ENCODE peak calls at places on chromosome 16, in eight cellular contexts. One of them, this sample, is unnamed.
A peak's percentile ranks its signal among the peaks of the same experiment; 100 is the strongest.

GRCh38 chr16:69812213-69813014 is 50.3 kb downstream of the WWP2 start:
- DNase-seq in B cell: no peak
- DNase-seq in brain microvascular endothelial cell: no peak
- DNase-seq in spleen: no peak
- DNase-seq in body of pancreas: no peak
- DNase-seq in mammary epithelial cell: no peak
- DNase-seq in fibroblast of villous mesenchyme: no peak
- DNase-seq in RWPE1: no peak
- DNase-seq in this sample: no peak

GRCh38 chr16:58114827-58115825 is 14.1 kb downstream of the CFAP20 start:
- DNase-seq in B cell: no peak
- DNase-seq in brain microvascular endothelial cell: peak; percentile 77
- DNase-seq in spleen: no peak
- DNase-seq in body of pancreas: peak; percentile 20
- DNase-seq in mammary epithelial cell: no peak
- DNase-seq in fibroblast of villous mesenchyme: peak; percentile 96
- DNase-seq in RWPE1: no peak
- DNase-seq in this sample: no peak

GRCh38 chr16:57115148-57115503 is 22.7 kb downstream of the CPNE2 start:
- DNase-seq in B cell: no peak
- DNase-seq in brain microvascular endothelial cell: no peak
- DNase-seq in spleen: no peak
- DNase-seq in body of pancreas: no peak
- DNase-seq in mammary epithelial cell: no peak
- DNase-seq in fibroblast of villous mesenchyme: no peak
- DNase-seq in RWPE1: no peak
- DNase-seq in this sample: no peak

GRCh38 chr16:75106351-75107274 is 10.0 kb downstream of the LDHD start:
- DNase-seq in B cell: peak; percentile 7
- DNase-seq in brain microvascular endothelial cell: no peak
- DNase-seq in spleen: peak; percentile 70
- DNase-seq in body of pancreas: no peak
- DNase-seq in mammary epithelial cell: no peak
- DNase-seq in fibroblast of villous mesenchyme: peak; percentile 24
- DNase-seq in RWPE1: no peak
- DNase-seq in this sample: no peak

GRCh38 chr16:87178977-87179376 is 138.2 kb downstream of the C16orf95 start:
- DNase-seq in B cell: no peak
- DNase-seq in brain microvascular endothelial cell: peak; percentile 55
- DNase-seq in spleen: peak; percentile 80
- DNase-seq in body of pancreas: peak; percentile 10
- DNase-seq in mammary epithelial cell: no peak
- DNase-seq in fibroblast of villous mesenchyme: peak; percentile 62
- DNase-seq in RWPE1: peak; percentile 49
- DNase-seq in this sample: no peak

GRCh38 chr16:83917152-83918120 is 18.5 kb downstream of the MLYCD start:
- DNase-seq in B cell: no peak
- DNase-seq in brain microvascular endothelial cell: no peak
- DNase-seq in spleen: peak; percentile 41
- DNase-seq in body of pancreas: no peak
- DNase-seq in mammary epithelial cell: no peak
- DNase-seq in fibroblast of villous mesenchyme: no peak
- DNase-seq in RWPE1: no peak
- DNase-seq in this sample: no peak

GRCh38 chr16:4179020-4179419 is 62.8 kb upstream of the ADCY9 start:
- DNase-seq in B cell: no peak
- DNase-seq in brain microvascular endothelial cell: no peak
- DNase-seq in spleen: no peak
- DNase-seq in body of pancreas: peak; percentile 16
- DNase-seq in mammary epithelial cell: peak; percentile 82
- DNase-seq in fibroblast of villous mesenchyme: peak; percentile 65
- DNase-seq in RWPE1: peak; percentile 62
- DNase-seq in this sample: no peak

GRCh38 chr16:86117756-86118155 is 218.8 kb downstream of the IRF8 start:
- DNase-seq in B cell: no peak
- DNase-seq in brain microvascular endothelial cell: no peak
- DNase-seq in spleen: no peak
- DNase-seq in body of pancreas: no peak
- DNase-seq in mammary epithelial cell: no peak
- DNase-seq in fibroblast of villous mesenchyme: peak; percentile 11
- DNase-seq in RWPE1: no peak
- DNase-seq in this sample: no peak

GRCh38 chr16:71933913-71934696 is 38.8 kb downstream of the IST1 start:
- DNase-seq in B cell: no peak
- DNase-seq in brain microvascular endothelial cell: peak; percentile 57
- DNase-seq in spleen: no peak
- DNase-seq in body of pancreas: no peak
- DNase-seq in mammary epithelial cell: peak; percentile 25
- DNase-seq in fibroblast of villous mesenchyme: no peak
- DNase-seq in RWPE1: no peak
- DNase-seq in this sample: no peak

GRCh38 chr16:853981-854807 is 53.7 kb upstream of the GNG13 start:
- DNase-seq in B cell: no peak
- DNase-seq in brain microvascular endothelial cell: no peak
- DNase-seq in spleen: no peak
- DNase-seq in body of pancreas: no peak
- DNase-seq in mammary epithelial cell: no peak
- DNase-seq in fibroblast of villous mesenchyme: no peak
- DNase-seq in RWPE1: no peak
- DNase-seq in this sample: no peak

GRCh38 chr16:4713663-4714501 is 20.2 kb downstream of the ANKS3 start:
- DNase-seq in B cell: no peak
- DNase-seq in brain microvascular endothelial cell: no peak
- DNase-seq in spleen: no peak
- DNase-seq in body of pancreas: peak; percentile 43
- DNase-seq in mammary epithelial cell: no peak
- DNase-seq in fibroblast of villous mesenchyme: no peak
- DNase-seq in RWPE1: no peak
- DNase-seq in this sample: no peak

GRCh38 chr16:69413045-69413664 is 11.3 kb upstream of the CYB5B start:
- DNase-seq in B cell: no peak
- DNase-seq in brain microvascular endothelial cell: no peak
- DNase-seq in spleen: no peak
- DNase-seq in body of pancreas: no peak
- DNase-seq in mammary epithelial cell: no peak
- DNase-seq in fibroblast of villous mesenchyme: no peak
- DNase-seq in RWPE1: no peak
- DNase-seq in this sample: no peak

GRCh38 chr16:28163699-28164584 is 47.8 kb downstream of the XPO6 start:
- DNase-seq in B cell: no peak
- DNase-seq in brain microvascular endothelial cell: no peak
- DNase-seq in spleen: peak; percentile 73
- DNase-seq in body of pancreas: no peak
- DNase-seq in mammary epithelial cell: no peak
- DNase-seq in fibroblast of villous mesenchyme: peak; percentile 76
- DNase-seq in RWPE1: no peak
- DNase-seq in this sample: no peak

GRCh38 chr16:2838928-2839327 is 8.8 kb downstream of the ZG16B start:
- DNase-seq in B cell: no peak
- DNase-seq in brain microvascular endothelial cell: peak; percentile 58
- DNase-seq in spleen: peak; percentile 84
- DNase-seq in body of pancreas: peak; percentile 80
- DNase-seq in mammary epithelial cell: peak; percentile 69
- DNase-seq in fibroblast of villous mesenchyme: peak; percentile 77
- DNase-seq in RWPE1: peak; percentile 40
- DNase-seq in this sample: peak; percentile 58

GRCh38 chr16:19288872-19289799 is 3.6 kb downstream of the CLEC19A start:
- DNase-seq in B cell: no peak
- DNase-seq in brain microvascular endothelial cell: no peak
- DNase-seq in spleen: no peak
- DNase-seq in body of pancreas: no peak
- DNase-seq in mammary epithelial cell: no peak
- DNase-seq in fibroblast of villous mesenchyme: no peak
- DNase-seq in RWPE1: no peak
- DNase-seq in this sample: no peak

GRCh38 chr16:19284207-19284606 is 1.3 kb upstream of the CLEC19A start:
- DNase-seq in B cell: no peak
- DNase-seq in brain microvascular endothelial cell: peak; percentile 0
- DNase-seq in spleen: no peak
- DNase-seq in body of pancreas: peak; percentile 83
- DNase-seq in mammary epithelial cell: peak; percentile 88
- DNase-seq in fibroblast of villous mesenchyme: no peak
- DNase-seq in RWPE1: peak; percentile 73
- DNase-seq in this sample: no peak

GRCh38 chr16:19285431-19285830 is at the start of gene CLEC19A:
- DNase-seq in B cell: no peak
- DNase-seq in brain microvascular endothelial cell: no peak
- DNase-seq in spleen: no peak
- DNase-seq in body of pancreas: no peak
- DNase-seq in mammary epithelial cell: no peak
- DNase-seq in fibroblast of villous mesenchyme: no peak
- DNase-seq in RWPE1: no peak
- DNase-seq in this sample: no peak

GRCh38 chr16:19287241-19287640 is 1.7 kb downstream of the CLEC19A start:
- DNase-seq in B cell: no peak
- DNase-seq in brain microvascular endothelial cell: no peak
- DNase-seq in spleen: no peak
- DNase-seq in body of pancreas: no peak
- DNase-seq in mammary epithelial cell: no peak
- DNase-seq in fibroblast of villous mesenchyme: no peak
- DNase-seq in RWPE1: no peak
- DNase-seq in this sample: no peak

DNA sequence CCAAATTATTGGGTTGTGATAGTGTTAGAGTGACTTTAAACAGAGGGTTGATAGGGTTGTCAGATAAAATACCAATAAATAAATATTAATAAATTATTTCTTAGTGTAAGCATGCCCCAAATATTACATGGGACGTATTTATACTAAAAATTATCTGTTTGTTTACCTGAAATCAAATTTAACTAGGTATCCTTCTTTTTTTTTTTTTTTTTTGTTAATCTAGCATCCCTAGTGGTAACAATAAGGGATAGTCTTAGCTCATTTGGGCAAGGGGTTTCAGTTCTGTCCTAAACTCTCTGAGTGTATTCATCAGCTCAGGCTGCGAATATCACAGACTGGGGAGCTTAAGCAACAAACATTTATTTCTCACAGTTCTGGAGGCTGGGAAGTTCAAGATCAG is 1.3 kb downstream of the CLEC19A start:
- DNase-seq in B cell: no peak
- DNase-seq in brain microvascular endothelial cell: no peak
- DNase-seq in spleen: no peak
- DNase-seq in body of pancreas: no peak
- DNase-seq in mammary epithelial cell: no peak
- DNase-seq in fibroblast of villous mesenchyme: no peak
- DNase-seq in RWPE1: no peak
- DNase-seq in this sample: no peak
- TF ChIP-seq CTCF in B cell: no peak
- TF ChIP-seq CTCF in brain microvascular endothelial cell: no peak
- TF ChIP-seq CTCF in spleen: no peak
- TF ChIP-seq CTCF in body of pancreas: no peak
- TF ChIP-seq CTCF in mammary epithelial cell: no peak
- TF ChIP-seq CTCF in fibroblast of villous mesenchyme: no peak
- TF ChIP-seq CTCF in RWPE1: no peak
- TF ChIP-seq CTCF in this sample: no peak

GRCh38 chr16:50862818-50863672 is 121.2 kb downstream of the CYLD start:
- DNase-seq in B cell: no peak
- DNase-seq in brain microvascular endothelial cell: no peak
- DNase-seq in spleen: no peak
- DNase-seq in body of pancreas: no peak
- DNase-seq in mammary epithelial cell: no peak
- DNase-seq in fibroblast of villous mesenchyme: no peak
- DNase-seq in RWPE1: no peak
- DNase-seq in this sample: no peak
- TF ChIP-seq CTCF in B cell: no peak
- TF ChIP-seq CTCF in brain microvascular endothelial cell: no peak
- TF ChIP-seq CTCF in spleen: no peak
- TF ChIP-seq CTCF in body of pancreas: no peak
- TF ChIP-seq CTCF in mammary epithelial cell: no peak
- TF ChIP-seq CTCF in fibroblast of villous mesenchyme: no peak
- TF ChIP-seq CTCF in RWPE1: no peak
- TF ChIP-seq CTCF in this sample: no peak

GRCh38 chr16:11503566-11503965 is 83.2 kb downstream of the LITAF start:
- DNase-seq in B cell: no peak
- DNase-seq in brain microvascular endothelial cell: no peak
- DNase-seq in spleen: no peak
- DNase-seq in body of pancreas: no peak
- DNase-seq in mammary epithelial cell: no peak
- DNase-seq in fibroblast of villous mesenchyme: no peak
- DNase-seq in RWPE1: no peak
- DNase-seq in this sample: no peak

GRCh38 chr16:11507991-11508390 is 78.7 kb downstream of the LITAF start:
- DNase-seq in B cell: no peak
- DNase-seq in brain microvascular endothelial cell: no peak
- DNase-seq in spleen: no peak
- DNase-seq in body of pancreas: no peak
- DNase-seq in mammary epithelial cell: no peak
- DNase-seq in fibroblast of villous mesenchyme: no peak
- DNase-seq in RWPE1: no peak
- DNase-seq in this sample: no peak

GRCh38 chr16:11510178-11510973 is 76.3 kb downstream of the LITAF start:
- DNase-seq in B cell: no peak
- DNase-seq in brain microvascular endothelial cell: no peak
- DNase-seq in spleen: no peak
- DNase-seq in body of pancreas: no peak
- DNase-seq in mammary epithelial cell: no peak
- DNase-seq in fibroblast of villous mesenchyme: no peak
- DNase-seq in RWPE1: no peak
- DNase-seq in this sample: no peak

GRCh38 chr16:11507350-11507749 is 79.4 kb downstream of the LITAF start:
- DNase-seq in B cell: no peak
- DNase-seq in brain microvascular endothelial cell: no peak
- DNase-seq in spleen: no peak
- DNase-seq in body of pancreas: no peak
- DNase-seq in mammary epithelial cell: no peak
- DNase-seq in fibroblast of villous mesenchyme: no peak
- DNase-seq in RWPE1: no peak
- DNase-seq in this sample: no peak

DNA sequence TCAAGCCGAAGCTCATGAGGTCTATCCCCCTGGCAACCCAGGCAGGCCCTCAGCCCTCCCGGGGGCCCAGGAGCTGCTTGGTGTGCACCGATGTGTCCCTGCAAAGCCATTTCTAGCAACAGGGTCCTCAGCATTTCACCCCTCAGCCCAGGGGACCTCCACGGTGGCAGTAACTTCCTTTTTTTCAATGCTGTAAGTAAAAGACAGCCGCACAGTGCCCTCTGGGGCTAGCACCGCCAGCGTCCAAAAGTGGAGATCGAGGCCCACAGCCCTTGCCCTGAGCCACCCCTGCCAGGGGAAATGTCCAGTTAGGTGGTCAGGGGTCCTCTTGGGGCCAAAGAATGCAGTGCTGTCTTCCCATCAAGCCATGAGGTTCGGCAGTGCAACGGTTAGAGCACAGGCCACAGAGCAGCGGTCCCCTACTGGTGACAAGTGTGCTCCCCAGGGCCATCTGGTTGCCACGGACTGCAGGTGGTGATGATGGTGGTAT is 79.9 kb downstream of the LITAF start:
- DNase-seq in B cell: peak; percentile 77
- DNase-seq in brain microvascular endothelial cell: no peak
- DNase-seq in spleen: no peak
- DNase-seq in body of pancreas: no peak
- DNase-seq in mammary epithelial cell: no peak
- DNase-seq in fibroblast of villous mesenchyme: no peak
- DNase-seq in RWPE1: no peak
- DNase-seq in this sample: no peak
- TF ChIP-seq CTCF in B cell: peak; percentile 46
- TF ChIP-seq CTCF in brain microvascular endothelial cell: no peak
- TF ChIP-seq CTCF in spleen: no peak
- TF ChIP-seq CTCF in body of pancreas: no peak
- TF ChIP-seq CTCF in mammary epithelial cell: no peak
- TF ChIP-seq CTCF in fibroblast of villous mesenchyme: no peak
- TF ChIP-seq CTCF in RWPE1: no peak
- TF ChIP-seq CTCF in this sample: no peak

GRCh38 chr16:67456383-67457140 is 24.4 kb downstream of the ATP6V0D1 start:
- DNase-seq in B cell: no peak
- DNase-seq in brain microvascular endothelial cell: peak; percentile 13
- DNase-seq in spleen: no peak
- DNase-seq in body of pancreas: peak; percentile 77
- DNase-seq in mammary epithelial cell: peak; percentile 31
- DNase-seq in fibroblast of villous mesenchyme: peak; percentile 55
- DNase-seq in RWPE1: no peak
- DNase-seq in this sample: no peak
- TF ChIP-seq CTCF in B cell: no peak
- TF ChIP-seq CTCF in brain microvascular endothelial cell: peak; percentile 64
- TF ChIP-seq CTCF in spleen: no peak
- TF ChIP-seq CTCF in body of pancreas: peak; percentile 18
- TF ChIP-seq CTCF in mammary epithelial cell: peak; percentile 70
- TF ChIP-seq CTCF in fibroblast of villous mesenchyme: peak; percentile 61
- TF ChIP-seq CTCF in RWPE1: peak; percentile 25
- TF ChIP-seq CTCF in this sample: no peak